ENCODE peak calls at places on chromosomes 12 and 14, in five cellular contexts. One of them, this sample, is unnamed.

GRCh38 chr12:90938451-90938850 is 16.5 kb downstream of the CCER1 start:
- DNase-seq in breast epithelium: no peak
- DNase-seq in A673: no peak
- DNase-seq in gastrocnemius medialis: no peak
- DNase-seq in lower lobe of right lung: no peak
- DNase-seq in this sample: no peak

GRCh38 chr14:55715889-55716288 is 135.9 kb downstream of the KTN1 start:
- DNase-seq in A673: peak
- DNase-seq in lower lobe of right lung: no peak
- DNase-seq in breast epithelium: no peak
- DNase-seq in gastrocnemius medialis: peak
- DNase-seq in this sample: peak

GRCh38 chr14:63891148-63891964 is 38.6 kb downstream of the SYNE2 start:
- DNase-seq in A673: peak
- DNase-seq in breast epithelium: no peak
- DNase-seq in lower lobe of right lung: no peak
- DNase-seq in gastrocnemius medialis: no peak
- DNase-seq in this sample: no peak

GRCh38 chr14:73143003-73143402 is 6.7 kb downstream of the PSEN1 start:
- DNase-seq in lower lobe of right lung: no peak
- DNase-seq in A673: no peak
- DNase-seq in gastrocnemius medialis: no peak
- DNase-seq in breast epithelium: no peak
- DNase-seq in this sample: no peak

GRCh38 chr12:57908511-57908910 is 32.9 kb upstream of the ATP23 start:
- DNase-seq in A673: no peak
- DNase-seq in lower lobe of right lung: no peak
- DNase-seq in gastrocnemius medialis: no peak
- DNase-seq in breast epithelium: no peak
- DNase-seq in this sample: no peak

GRCh38 chr12:82470906-82471512 is 112.7 kb downstream of the METTL25 start:
- DNase-seq in gastrocnemius medialis: no peak
- DNase-seq in A673: no peak
- DNase-seq in breast epithelium: no peak
- DNase-seq in lower lobe of right lung: no peak
- DNase-seq in this sample: no peak

GRCh38 chr14:94823556-94824341 is 53.8 kb upstream of the GSC start:
- DNase-seq in lower lobe of right lung: no peak
- DNase-seq in gastrocnemius medialis: no peak
- DNase-seq in breast epithelium: no peak
- DNase-seq in A673: peak
- DNase-seq in this sample: no peak

GRCh38 chr12:50057000-50057841 is at the start of gene ASIC1:
- DNase-seq in A673: peak
- DNase-seq in gastrocnemius medialis: no peak
- DNase-seq in breast epithelium: peak
- DNase-seq in lower lobe of right lung: peak
- DNase-seq in this sample: peak

GRCh38 chr12:116425256-116426193 is 133.7 kb upstream of the MAP1LC3B2 start:
- DNase-seq in breast epithelium: no peak
- DNase-seq in A673: no peak
- DNase-seq in lower lobe of right lung: no peak
- DNase-seq in gastrocnemius medialis: no peak
- DNase-seq in this sample: no peak

GRCh38 chr12:76804435-76804976 is 40.6 kb downstream of the ZDHHC17 start:
- DNase-seq in A673: no peak
- DNase-seq in lower lobe of right lung: no peak
- DNase-seq in gastrocnemius medialis: no peak
- DNase-seq in breast epithelium: no peak
- DNase-seq in this sample: no peak

GRCh38 chr12:130521375-130522124 is 183.9 kb downstream of the PIWIL1 start:
- DNase-seq in lower lobe of right lung: no peak
- DNase-seq in breast epithelium: no peak
- DNase-seq in gastrocnemius medialis: no peak
- DNase-seq in A673: no peak
- DNase-seq in this sample: no peak

GRCh38 chr12:121036810-121037326 is 2.2 kb downstream of the OASL start:
- DNase-seq in gastrocnemius medialis: no peak
- DNase-seq in lower lobe of right lung: peak
- DNase-seq in A673: peak
- DNase-seq in breast epithelium: no peak
- DNase-seq in this sample: no peak

GRCh38 chr12:90027889-90028570 is 319.4 kb upstream of the ATP2B1 start:
- DNase-seq in A673: no peak
- DNase-seq in gastrocnemius medialis: no peak
- DNase-seq in lower lobe of right lung: no peak
- DNase-seq in breast epithelium: no peak
- DNase-seq in this sample: no peak

GRCh38 chr12:129145381-129145780 is 292.1 kb downstream of the GLT1D1 start:
- DNase-seq in lower lobe of right lung: no peak
- DNase-seq in A673: no peak
- DNase-seq in gastrocnemius medialis: no peak
- DNase-seq in breast epithelium: no peak
- DNase-seq in this sample: no peak

GRCh38 chr12:10771132-10771733 is 31.2 kb downstream of the TAS2R7 start:
- DNase-seq in A673: peak
- DNase-seq in gastrocnemius medialis: no peak
- DNase-seq in lower lobe of right lung: no peak
- DNase-seq in breast epithelium: no peak
- DNase-seq in this sample: peak

GRCh38 chr14:58814476-58814875 is 176.7 kb downstream of the DACT1 start:
- DNase-seq in gastrocnemius medialis: no peak
- DNase-seq in lower lobe of right lung: no peak
- DNase-seq in breast epithelium: no peak
- DNase-seq in A673: no peak
- DNase-seq in this sample: no peak

GRCh38 chr12:110937104-110937641 is 16.8 kb upstream of the MYL2 start:
- DNase-seq in breast epithelium: peak
- DNase-seq in lower lobe of right lung: peak
- DNase-seq in A673: peak
- DNase-seq in gastrocnemius medialis: no peak
- DNase-seq in this sample: peak

GRCh38 chr14:99609245-99610117 is 5.5 kb upstream of the CCDC85C start:
- DNase-seq in gastrocnemius medialis: no peak
- DNase-seq in A673: no peak
- DNase-seq in breast epithelium: no peak
- DNase-seq in lower lobe of right lung: no peak
- DNase-seq in this sample: peak

GRCh38 chr14:29310757-29311156 is 544.2 kb downstream of the FOXG1 start:
- DNase-seq in breast epithelium: no peak
- DNase-seq in gastrocnemius medialis: no peak
- DNase-seq in A673: no peak
- DNase-seq in lower lobe of right lung: no peak
- DNase-seq in this sample: no peak

GRCh38 chr14:31703056-31703455 is 141.9 kb downstream of the NUBPL start:
- DNase-seq in gastrocnemius medialis: no peak
- DNase-seq in breast epithelium: no peak
- DNase-seq in lower lobe of right lung: no peak
- DNase-seq in A673: no peak
- DNase-seq in this sample: no peak

GRCh38 chr12:50690923-50691322 is 73.0 kb upstream of the ATF1 start:
- DNase-seq in A673: no peak
- DNase-seq in gastrocnemius medialis: no peak
- DNase-seq in breast epithelium: no peak
- DNase-seq in lower lobe of right lung: no peak
- DNase-seq in this sample: no peak

GRCh38 chr14:74663884-74664283 is 49.0 kb downstream of the AREL1 start:
- DNase-seq in gastrocnemius medialis: peak
- DNase-seq in A673: no peak
- DNase-seq in breast epithelium: no peak
- DNase-seq in lower lobe of right lung: no peak
- DNase-seq in this sample: no peak

GRCh38 chr14:53929871-53930685 is 26.5 kb downstream of the BMP4 start:
- DNase-seq in breast epithelium: no peak
- DNase-seq in lower lobe of right lung: no peak
- DNase-seq in gastrocnemius medialis: no peak
- DNase-seq in A673: no peak
- DNase-seq in this sample: peak

GRCh38 chr12:47591795-47592194 is 114.0 kb downstream of the RPAP3 start:
- DNase-seq in lower lobe of right lung: no peak
- DNase-seq in A673: peak
- DNase-seq in gastrocnemius medialis: no peak
- DNase-seq in breast epithelium: no peak
- DNase-seq in this sample: no peak

GRCh38 chr12:105233045-105233905 is 2.7 kb downstream of the APPL2 start:
- DNase-seq in A673: no peak
- DNase-seq in breast epithelium: no peak
- DNase-seq in gastrocnemius medialis: no peak
- DNase-seq in lower lobe of right lung: no peak
- DNase-seq in this sample: no peak

GRCh38 chr12:4849024-4849594 is 60.6 kb upstream of the KCNA1 start:
- DNase-seq in gastrocnemius medialis: no peak
- DNase-seq in A673: peak
- DNase-seq in breast epithelium: no peak
- DNase-seq in lower lobe of right lung: no peak
- DNase-seq in this sample: peak

GRCh38 chr14:31170411-31170810 is 37.2 kb downstream of the HECTD1 start:
- DNase-seq in breast epithelium: no peak
- DNase-seq in gastrocnemius medialis: no peak
- DNase-seq in lower lobe of right lung: no peak
- DNase-seq in A673: no peak
- DNase-seq in this sample: no peak

GRCh38 chr12:47818382-47818700 is 1.4 kb downstream of the HDAC7 start:
- DNase-seq in gastrocnemius medialis: no peak
- DNase-seq in breast epithelium: no peak
- DNase-seq in lower lobe of right lung: no peak
- DNase-seq in A673: no peak
- DNase-seq in this sample: no peak

GRCh38 chr14:91059576-91060471 is 617 bp downstream of the RPS6KA5 start:
- DNase-seq in lower lobe of right lung: peak
- DNase-seq in A673: peak
- DNase-seq in breast epithelium: peak
- DNase-seq in gastrocnemius medialis: peak
- DNase-seq in this sample: peak

GRCh38 chr12:42698213-42698612 is 108.7 kb upstream of the PRICKLE1 start:
- DNase-seq in A673: peak
- DNase-seq in breast epithelium: no peak
- DNase-seq in lower lobe of right lung: no peak
- DNase-seq in gastrocnemius medialis: no peak
- DNase-seq in this sample: no peak
- H3K27ac ChIP-seq in A673: no peak
- H3K27ac ChIP-seq in breast epithelium: peak
- H3K27ac ChIP-seq in lower lobe of right lung: no peak
- H3K27ac ChIP-seq in gastrocnemius medialis: no peak
- H3K27ac ChIP-seq in this sample: no peak

GRCh38 chr14:37599527-37600368 is 4.3 kb downstream of the TTC6 start:
- DNase-seq in gastrocnemius medialis: no peak
- DNase-seq in lower lobe of right lung: peak
- DNase-seq in breast epithelium: peak
- DNase-seq in A673: no peak
- DNase-seq in this sample: no peak

GRCh38 chr14:37603688-37604251 is 8.3 kb downstream of the TTC6 start:
- DNase-seq in A673: no peak
- DNase-seq in breast epithelium: no peak
- DNase-seq in gastrocnemius medialis: no peak
- DNase-seq in lower lobe of right lung: no peak
- DNase-seq in this sample: no peak

GRCh38 chr14:37600880-37601741 is 5.7 kb downstream of the TTC6 start:
- DNase-seq in breast epithelium: no peak
- DNase-seq in A673: no peak
- DNase-seq in lower lobe of right lung: no peak
- DNase-seq in gastrocnemius medialis: no peak
- DNase-seq in this sample: no peak

GRCh38 chr14:37601849-37602248 is 6.4 kb downstream of the TTC6 start:
- DNase-seq in A673: no peak
- DNase-seq in breast epithelium: no peak
- DNase-seq in gastrocnemius medialis: no peak
- DNase-seq in lower lobe of right lung: no peak
- DNase-seq in this sample: no peak

DNA sequence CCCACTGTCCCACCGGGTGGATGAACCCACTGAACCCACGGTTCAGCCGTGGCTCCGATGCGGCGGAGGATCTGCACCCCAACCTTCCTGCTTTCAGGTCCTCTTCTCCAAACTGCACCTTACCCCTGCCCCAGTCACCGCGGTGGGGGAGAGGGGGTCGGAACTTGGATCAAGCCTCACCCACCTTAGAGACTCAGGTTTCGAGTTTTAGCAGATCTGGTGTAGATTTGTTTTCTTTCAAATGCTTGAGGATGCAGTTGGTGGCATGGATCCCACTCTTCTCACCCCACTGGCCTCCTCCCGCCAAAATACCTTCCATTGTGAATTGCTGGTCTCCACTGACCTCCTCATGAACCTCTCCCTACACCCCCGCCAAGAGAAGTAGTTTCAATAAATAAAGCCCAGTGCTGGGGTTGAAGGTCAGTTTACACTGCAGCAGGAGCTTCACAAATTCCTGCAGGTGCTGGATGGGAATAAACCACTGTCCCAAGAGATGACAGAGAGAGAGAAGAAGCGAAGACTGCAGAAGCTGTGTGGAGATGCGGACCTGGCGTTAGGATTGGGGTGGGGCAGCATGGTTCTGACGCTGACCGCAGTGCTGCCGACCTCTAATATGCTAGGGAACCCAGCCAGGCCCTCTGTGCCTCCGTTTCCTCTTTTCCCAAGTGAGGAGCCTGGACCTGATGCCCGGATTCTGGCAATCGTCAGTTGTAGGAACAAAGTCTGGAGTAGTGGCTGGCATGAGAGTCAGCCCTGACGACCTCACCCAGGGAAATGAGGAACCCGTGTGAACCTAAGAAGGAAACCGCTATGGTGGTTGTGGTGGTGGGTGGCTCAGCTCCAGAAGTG is 7.4 kb downstream of the TTC6 start:
- DNase-seq in breast epithelium: no peak
- DNase-seq in lower lobe of right lung: no peak
- DNase-seq in A673: no peak
- DNase-seq in gastrocnemius medialis: no peak
- DNase-seq in this sample: no peak
- H3K4me3 ChIP-seq in breast epithelium: peak
- H3K4me3 ChIP-seq in lower lobe of right lung: no peak
- H3K4me3 ChIP-seq in A673: no peak
- H3K4me3 ChIP-seq in gastrocnemius medialis: no peak
- H3K4me3 ChIP-seq in this sample: no peak

GRCh38 chr14:102591944-102592772 is at the start of gene RCOR1:
- DNase-seq in lower lobe of right lung: peak
- DNase-seq in A673: peak
- DNase-seq in breast epithelium: peak
- DNase-seq in gastrocnemius medialis: peak
- DNase-seq in this sample: peak
- H3K27ac ChIP-seq in lower lobe of right lung: peak
- H3K27ac ChIP-seq in A673: peak
- H3K27ac ChIP-seq in breast epithelium: peak
- H3K27ac ChIP-seq in gastrocnemius medialis: peak
- H3K27ac ChIP-seq in this sample: peak

GRCh38 chr12:122099856-122100255 is 21.3 kb downstream of the MLXIP start:
- DNase-seq in lower lobe of right lung: no peak
- DNase-seq in gastrocnemius medialis: no peak
- DNase-seq in A673: no peak
- DNase-seq in breast epithelium: no peak
- DNase-seq in this sample: peak

GRCh38 chr12:122100568-122100967 is 22.0 kb downstream of the MLXIP start:
- DNase-seq in A673: peak
- DNase-seq in gastrocnemius medialis: no peak
- DNase-seq in lower lobe of right lung: no peak
- DNase-seq in breast epithelium: no peak
- DNase-seq in this sample: peak

GRCh38 chr12:122097641-122098364 is 19.2 kb downstream of the MLXIP start:
- DNase-seq in A673: no peak
- DNase-seq in breast epithelium: peak
- DNase-seq in lower lobe of right lung: peak
- DNase-seq in gastrocnemius medialis: no peak
- DNase-seq in this sample: no peak

GRCh38 chr12:122096591-122097149 is 18.1 kb downstream of the MLXIP start:
- DNase-seq in lower lobe of right lung: no peak
- DNase-seq in A673: no peak
- DNase-seq in gastrocnemius medialis: peak
- DNase-seq in breast epithelium: no peak
- DNase-seq in this sample: peak

GRCh38 chr12:122099280-122099749 is 20.8 kb downstream of the MLXIP start:
- DNase-seq in breast epithelium: no peak
- DNase-seq in lower lobe of right lung: no peak
- DNase-seq in A673: no peak
- DNase-seq in gastrocnemius medialis: peak
- DNase-seq in this sample: peak
- H3K4me3 ChIP-seq in breast epithelium: no peak
- H3K4me3 ChIP-seq in lower lobe of right lung: no peak
- H3K4me3 ChIP-seq in A673: no peak
- H3K4me3 ChIP-seq in gastrocnemius medialis: no peak
- H3K4me3 ChIP-seq in this sample: peak

This sample was measured in Karpas-422.